ENCODE peak calls at places on chromosomes 2 and 18, in six cellular contexts. One of them, this sample, is unnamed.

GRCh38 chr2:134765987-134766386 is 47.2 kb upstream of the TMEM163 start:
- DNase-seq in HepG2: no peak
- DNase-seq in K562: no peak
- DNase-seq in H1: no peak
- DNase-seq in GM12891: no peak
- DNase-seq in GM12878: no peak
- DNase-seq in this sample: no peak

GRCh38 chr2:202121532-202122166 is 48.6 kb downstream of the KIAA2012 start:
- DNase-seq in HepG2: no peak
- DNase-seq in K562: no peak
- DNase-seq in H1: no peak
- DNase-seq in GM12891: no peak
- DNase-seq in GM12878: no peak
- DNase-seq in this sample: no peak

GRCh38 chr2:10832228-10832936 is 19.8 kb upstream of the PDIA6 start:
- DNase-seq in HepG2: peak
- DNase-seq in K562: peak
- DNase-seq in H1: peak
- DNase-seq in GM12891: peak
- DNase-seq in GM12878: peak
- DNase-seq in this sample: peak

GRCh38 chr2:12533337-12533736 is 183.4 kb upstream of the TRIB2 start:
- DNase-seq in HepG2: no peak
- DNase-seq in K562: no peak
- DNase-seq in H1: no peak
- DNase-seq in GM12891: no peak
- DNase-seq in GM12878: no peak
- DNase-seq in this sample: no peak

GRCh38 chr2:72913531-72914225 is 3.6 kb upstream of the EMX1 start:
- DNase-seq in HepG2: no peak
- DNase-seq in K562: no peak
- DNase-seq in H1: no peak
- DNase-seq in GM12891: no peak
- DNase-seq in GM12878: no peak
- DNase-seq in this sample: no peak

GRCh38 chr2:59383473-59383872 is 1142.3 kb upstream of the FANCL start:
- DNase-seq in HepG2: no peak
- DNase-seq in K562: no peak
- DNase-seq in H1: no peak
- DNase-seq in GM12891: no peak
- DNase-seq in GM12878: no peak
- DNase-seq in this sample: no peak

GRCh38 chr2:63654959-63655358 is 66.2 kb downstream of the MDH1 start:
- DNase-seq in HepG2: no peak
- DNase-seq in K562: no peak
- DNase-seq in H1: no peak
- DNase-seq in GM12891: peak
- DNase-seq in GM12878: peak
- DNase-seq in this sample: no peak

GRCh38 chr2:198127627-198128026 is 323.2 kb downstream of the PLCL1 start:
- DNase-seq in HepG2: peak
- DNase-seq in K562: peak
- DNase-seq in H1: no peak
- DNase-seq in GM12891: no peak
- DNase-seq in GM12878: peak
- DNase-seq in this sample: no peak

GRCh38 chr18:35786359-35787042 is 186.0 kb upstream of the RMP24 start:
- DNase-seq in HepG2: no peak
- DNase-seq in K562: no peak
- DNase-seq in H1: no peak
- DNase-seq in GM12891: no peak
- DNase-seq in GM12878: peak
- DNase-seq in this sample: no peak

GRCh38 chr2:8028436-8028835 is 653.4 kb upstream of the ID2 start:
- DNase-seq in HepG2: no peak
- DNase-seq in K562: no peak
- DNase-seq in H1: no peak
- DNase-seq in GM12891: no peak
- DNase-seq in GM12878: no peak
- DNase-seq in this sample: no peak

GRCh38 chr2:20647211-20647610 is 3.7 kb downstream of the HS1BP3 start:
- DNase-seq in HepG2: no peak
- DNase-seq in K562: no peak
- DNase-seq in H1: no peak
- DNase-seq in GM12891: no peak
- DNase-seq in GM12878: no peak
- DNase-seq in this sample: no peak

GRCh38 chr2:3094999-3095958 is 282.3 kb downstream of the EIPR1 start:
- DNase-seq in HepG2: no peak
- DNase-seq in K562: peak
- DNase-seq in H1: no peak
- DNase-seq in GM12891: no peak
- DNase-seq in GM12878: no peak
- DNase-seq in this sample: no peak

GRCh38 chr2:23404426-23404825 is 19.4 kb downstream of the KLHL29 start:
- DNase-seq in HepG2: peak
- DNase-seq in K562: no peak
- DNase-seq in H1: no peak
- DNase-seq in GM12891: no peak
- DNase-seq in GM12878: peak
- DNase-seq in this sample: no peak

GRCh38 chr2:9364791-9365497 is 58.4 kb downstream of the ITGB1BP1 start:
- DNase-seq in HepG2: peak
- DNase-seq in K562: no peak
- DNase-seq in H1: no peak
- DNase-seq in GM12891: no peak
- DNase-seq in GM12878: no peak
- DNase-seq in this sample: no peak

GRCh38 chr2:190947711-190948251 is 66.2 kb downstream of the STAT1 start:
- DNase-seq in HepG2: peak
- DNase-seq in K562: no peak
- DNase-seq in H1: no peak
- DNase-seq in GM12891: no peak
- DNase-seq in GM12878: peak
- DNase-seq in this sample: no peak

GRCh38 chr2:217834057-217834620 is 168.7 kb downstream of the TNS1 start:
- DNase-seq in HepG2: no peak
- DNase-seq in K562: no peak
- DNase-seq in H1: no peak
- DNase-seq in GM12891: no peak
- DNase-seq in GM12878: no peak
- DNase-seq in this sample: no peak

GRCh38 chr2:208320686-208321085 is 54.6 kb downstream of the PIKFYVE start:
- DNase-seq in HepG2: no peak
- DNase-seq in K562: no peak
- DNase-seq in H1: no peak
- DNase-seq in GM12891: no peak
- DNase-seq in GM12878: peak
- DNase-seq in this sample: no peak

GRCh38 chr2:98487806-98488189 is 43.1 kb downstream of the INPP4A start:
- DNase-seq in HepG2: peak
- DNase-seq in K562: peak
- DNase-seq in H1: no peak
- DNase-seq in GM12891: no peak
- DNase-seq in GM12878: peak
- DNase-seq in this sample: no peak

GRCh38 chr2:60641866-60642788 is 88.7 kb upstream of the BCL11A start:
- DNase-seq in HepG2: peak
- DNase-seq in K562: peak
- DNase-seq in H1: peak
- DNase-seq in GM12891: peak
- DNase-seq in GM12878: no peak
- DNase-seq in this sample: no peak

DNA sequence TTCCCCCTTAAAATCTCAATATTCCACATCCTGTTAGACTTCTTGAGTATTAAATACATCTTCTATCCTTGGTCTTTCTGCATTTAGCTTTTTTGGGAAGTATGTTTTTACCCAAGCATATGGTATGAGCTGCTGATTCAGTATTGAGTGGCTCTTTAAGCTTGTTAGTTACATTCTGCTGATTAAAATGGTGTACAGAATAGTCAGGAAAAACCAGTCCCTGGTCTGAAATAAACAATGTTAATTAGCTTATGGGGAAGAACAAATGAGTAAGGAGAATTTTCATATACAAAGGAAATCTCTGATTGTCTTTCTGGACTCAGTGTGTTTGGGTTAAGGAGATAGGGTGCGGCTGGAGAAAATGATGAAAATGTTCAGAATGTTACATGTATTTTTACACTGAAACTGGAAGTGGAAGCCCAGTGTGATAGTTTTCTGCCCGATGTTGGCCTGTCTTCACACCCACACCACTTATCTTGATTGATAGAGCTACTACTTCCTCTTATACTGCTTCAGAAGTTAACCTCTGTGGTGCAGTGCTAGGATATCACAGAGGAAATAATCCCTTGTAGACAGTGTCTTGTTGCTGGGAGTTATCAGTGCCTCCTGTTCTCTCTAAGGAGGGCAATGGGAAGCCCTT is 84.0 kb downstream of the MSH2 start:
- DNase-seq in HepG2: no peak
- DNase-seq in K562: peak
- DNase-seq in H1: no peak
- DNase-seq in GM12891: peak
- DNase-seq in GM12878: peak
- DNase-seq in this sample: peak
- TF ChIP-seq TAF1 in HepG2: no peak
- TF ChIP-seq TAF1 in K562: no peak
- TF ChIP-seq TAF1 in H1: no peak
- TF ChIP-seq TAF1 in GM12891: no peak
- TF ChIP-seq TAF1 in GM12878: no peak
- TF ChIP-seq TAF1 in this sample: no peak

GRCh38 chr18:59358611-59359575 is at the start of gene LMAN1:
- DNase-seq in HepG2: peak
- DNase-seq in K562: peak
- DNase-seq in H1: peak
- DNase-seq in GM12891: peak
- DNase-seq in GM12878: peak
- DNase-seq in this sample: peak
- TF ChIP-seq POLR2A in HepG2: peak
- TF ChIP-seq POLR2A in K562: peak
- TF ChIP-seq POLR2A in H1: peak
- TF ChIP-seq POLR2A in GM12891: peak
- TF ChIP-seq POLR2A in GM12878: peak
- TF ChIP-seq POLR2A in this sample: peak

GRCh38 chr2:53437371-53437770 is 330.2 kb upstream of the CHAC2 start:
- DNase-seq in HepG2: no peak
- DNase-seq in K562: no peak
- DNase-seq in H1: no peak
- DNase-seq in GM12891: no peak
- DNase-seq in GM12878: no peak
- DNase-seq in this sample: no peak

GRCh38 chr2:53442783-53443182 is 324.8 kb upstream of the CHAC2 start:
- DNase-seq in HepG2: no peak
- DNase-seq in K562: no peak
- DNase-seq in H1: peak
- DNase-seq in GM12891: no peak
- DNase-seq in GM12878: no peak
- DNase-seq in this sample: no peak

GRCh38 chr2:53435610-53436009 is 332.0 kb upstream of the CHAC2 start:
- DNase-seq in HepG2: no peak
- DNase-seq in K562: no peak
- DNase-seq in H1: no peak
- DNase-seq in GM12891: no peak
- DNase-seq in GM12878: no peak
- DNase-seq in this sample: no peak

GRCh38 chr2:53438056-53438455 is 329.5 kb upstream of the CHAC2 start:
- DNase-seq in HepG2: no peak
- DNase-seq in K562: no peak
- DNase-seq in H1: no peak
- DNase-seq in GM12891: no peak
- DNase-seq in GM12878: no peak
- DNase-seq in this sample: no peak

GRCh38 chr2:53438692-53439091 is 328.9 kb upstream of the CHAC2 start:
- DNase-seq in HepG2: no peak
- DNase-seq in K562: no peak
- DNase-seq in H1: no peak
- DNase-seq in GM12891: no peak
- DNase-seq in GM12878: no peak
- DNase-seq in this sample: no peak
- TF ChIP-seq POLR2AphosphoS5 in HepG2: no peak
- TF ChIP-seq POLR2AphosphoS5 in K562: no peak
- TF ChIP-seq POLR2AphosphoS5 in H1: no peak
- TF ChIP-seq POLR2AphosphoS5 in GM12891: no peak
- TF ChIP-seq POLR2AphosphoS5 in GM12878: no peak
- TF ChIP-seq POLR2AphosphoS5 in this sample: no peak

GRCh38 chr2:152815634-152816257 is 97.3 kb downstream of the ARL6IP6 start:
- DNase-seq in HepG2: no peak
- DNase-seq in K562: no peak
- DNase-seq in H1: no peak
- DNase-seq in GM12891: no peak
- DNase-seq in GM12878: no peak
- DNase-seq in this sample: no peak
- TF ChIP-seq TAF1 in HepG2: no peak
- TF ChIP-seq TAF1 in K562: no peak
- TF ChIP-seq TAF1 in H1: no peak
- TF ChIP-seq TAF1 in GM12891: no peak
- TF ChIP-seq TAF1 in GM12878: no peak
- TF ChIP-seq TAF1 in this sample: no peak

This sample was measured in GM12892.